ENCODE peak calls at places on chromosomes 16 and 17, in eight cellular contexts. One of them, this sample, is unnamed.

GRCh38 chr16:28106467-28106866 is 43.0 kb upstream of the GSG1L start:
- DNase-seq in heart left ventricle: no peak
- DNase-seq in uterus: no peak
- DNase-seq in NCI-H82: no peak
- DNase-seq in dorsolateral prefrontal cortex: no peak
- DNase-seq in stimulated activated CD8-positive, alpha-beta memory T cell treated with anti-CD3 and anti-CD28 coated beads, Interleukin-15, amount 100 ng/mL, for 24 hours: no peak
- DNase-seq in NCI-H1436: no peak
- DNase-seq in endodermal cell: peak
- DNase-seq in this sample: no peak

GRCh38 chr17:63702223-63702577 is 2.3 kb upstream of the LIMD2 start:
- DNase-seq in heart left ventricle: no peak
- DNase-seq in uterus: no peak
- DNase-seq in NCI-H82: no peak
- DNase-seq in dorsolateral prefrontal cortex: no peak
- DNase-seq in stimulated activated CD8-positive, alpha-beta memory T cell treated with anti-CD3 and anti-CD28 coated beads, Interleukin-15, amount 100 ng/mL, for 24 hours: no peak
- DNase-seq in NCI-H1436: peak
- DNase-seq in endodermal cell: no peak
- DNase-seq in this sample: no peak

GRCh38 chr17:74987909-74988711 is 678 bp downstream of the CDR2L start:
- DNase-seq in heart left ventricle: peak
- DNase-seq in uterus: peak
- DNase-seq in NCI-H82: peak
- DNase-seq in dorsolateral prefrontal cortex: peak
- DNase-seq in stimulated activated CD8-positive, alpha-beta memory T cell treated with anti-CD3 and anti-CD28 coated beads, Interleukin-15, amount 100 ng/mL, for 24 hours: no peak
- DNase-seq in NCI-H1436: peak
- DNase-seq in endodermal cell: peak
- DNase-seq in this sample: no peak

GRCh38 chr17:57523926-57524634 is 221.0 kb downstream of the CCDC182 start:
- DNase-seq in heart left ventricle: peak
- DNase-seq in uterus: no peak
- DNase-seq in NCI-H82: peak
- DNase-seq in dorsolateral prefrontal cortex: no peak
- DNase-seq in stimulated activated CD8-positive, alpha-beta memory T cell treated with anti-CD3 and anti-CD28 coated beads, Interleukin-15, amount 100 ng/mL, for 24 hours: no peak
- DNase-seq in NCI-H1436: peak
- DNase-seq in endodermal cell: no peak
- DNase-seq in this sample: no peak

GRCh38 chr16:2792945-2793344 is 5.3 kb upstream of the PRSS41 start:
- DNase-seq in heart left ventricle: no peak
- DNase-seq in uterus: no peak
- DNase-seq in NCI-H82: no peak
- DNase-seq in dorsolateral prefrontal cortex: no peak
- DNase-seq in stimulated activated CD8-positive, alpha-beta memory T cell treated with anti-CD3 and anti-CD28 coated beads, Interleukin-15, amount 100 ng/mL, for 24 hours: no peak
- DNase-seq in NCI-H1436: no peak
- DNase-seq in endodermal cell: no peak
- DNase-seq in this sample: no peak

GRCh38 chr17:44655983-44656700 is at the start of gene MEIOC:
- DNase-seq in heart left ventricle: no peak
- DNase-seq in uterus: no peak
- DNase-seq in NCI-H82: peak
- DNase-seq in dorsolateral prefrontal cortex: no peak
- DNase-seq in stimulated activated CD8-positive, alpha-beta memory T cell treated with anti-CD3 and anti-CD28 coated beads, Interleukin-15, amount 100 ng/mL, for 24 hours: peak
- DNase-seq in NCI-H1436: peak
- DNase-seq in endodermal cell: peak
- DNase-seq in this sample: no peak

GRCh38 chr16:47958726-47959125 is 197.1 kb downstream of the ABCC12 start:
- DNase-seq in heart left ventricle: no peak
- DNase-seq in uterus: no peak
- DNase-seq in NCI-H82: no peak
- DNase-seq in dorsolateral prefrontal cortex: no peak
- DNase-seq in stimulated activated CD8-positive, alpha-beta memory T cell treated with anti-CD3 and anti-CD28 coated beads, Interleukin-15, amount 100 ng/mL, for 24 hours: no peak
- DNase-seq in NCI-H1436: no peak
- DNase-seq in endodermal cell: no peak
- DNase-seq in this sample: no peak

GRCh38 chr17:77887464-77888241 is 70.8 kb upstream of the TNRC6C start:
- DNase-seq in heart left ventricle: peak
- DNase-seq in uterus: peak
- DNase-seq in NCI-H82: peak
- DNase-seq in dorsolateral prefrontal cortex: peak
- DNase-seq in stimulated activated CD8-positive, alpha-beta memory T cell treated with anti-CD3 and anti-CD28 coated beads, Interleukin-15, amount 100 ng/mL, for 24 hours: no peak
- DNase-seq in NCI-H1436: peak
- DNase-seq in endodermal cell: no peak
- DNase-seq in this sample: no peak

GRCh38 chr17:43753488-43754129 is 5.0 kb downstream of the SOST start:
- DNase-seq in heart left ventricle: no peak
- DNase-seq in uterus: no peak
- DNase-seq in NCI-H82: no peak
- DNase-seq in dorsolateral prefrontal cortex: no peak
- DNase-seq in stimulated activated CD8-positive, alpha-beta memory T cell treated with anti-CD3 and anti-CD28 coated beads, Interleukin-15, amount 100 ng/mL, for 24 hours: no peak
- DNase-seq in NCI-H1436: no peak
- DNase-seq in endodermal cell: no peak
- DNase-seq in this sample: no peak

GRCh38 chr16:23080747-23081146 is 68.5 kb downstream of the USP31 start:
- DNase-seq in heart left ventricle: no peak
- DNase-seq in uterus: no peak
- DNase-seq in NCI-H82: no peak
- DNase-seq in dorsolateral prefrontal cortex: no peak
- DNase-seq in stimulated activated CD8-positive, alpha-beta memory T cell treated with anti-CD3 and anti-CD28 coated beads, Interleukin-15, amount 100 ng/mL, for 24 hours: no peak
- DNase-seq in NCI-H1436: no peak
- DNase-seq in endodermal cell: no peak
- DNase-seq in this sample: no peak

GRCh38 chr16:53529529-53529928 is 26.5 kb upstream of the AKTIP start:
- DNase-seq in heart left ventricle: no peak
- DNase-seq in uterus: no peak
- DNase-seq in NCI-H82: no peak
- DNase-seq in dorsolateral prefrontal cortex: no peak
- DNase-seq in stimulated activated CD8-positive, alpha-beta memory T cell treated with anti-CD3 and anti-CD28 coated beads, Interleukin-15, amount 100 ng/mL, for 24 hours: no peak
- DNase-seq in NCI-H1436: peak
- DNase-seq in endodermal cell: no peak
- DNase-seq in this sample: no peak

GRCh38 chr16:70713342-70713741 is 27.5 kb upstream of the MTSS2 start:
- DNase-seq in heart left ventricle: no peak
- DNase-seq in uterus: no peak
- DNase-seq in NCI-H82: no peak
- DNase-seq in dorsolateral prefrontal cortex: no peak
- DNase-seq in stimulated activated CD8-positive, alpha-beta memory T cell treated with anti-CD3 and anti-CD28 coated beads, Interleukin-15, amount 100 ng/mL, for 24 hours: no peak
- DNase-seq in NCI-H1436: no peak
- DNase-seq in endodermal cell: no peak
- DNase-seq in this sample: no peak

GRCh38 chr16:57703416-57704010 is 8.9 kb downstream of the DRC7 start:
- DNase-seq in heart left ventricle: no peak
- DNase-seq in uterus: no peak
- DNase-seq in NCI-H82: no peak
- DNase-seq in dorsolateral prefrontal cortex: no peak
- DNase-seq in stimulated activated CD8-positive, alpha-beta memory T cell treated with anti-CD3 and anti-CD28 coated beads, Interleukin-15, amount 100 ng/mL, for 24 hours: no peak
- DNase-seq in NCI-H1436: no peak
- DNase-seq in endodermal cell: no peak
- DNase-seq in this sample: no peak

GRCh38 chr16:84647830-84648594 is at the start of gene KLHL36:
- DNase-seq in heart left ventricle: peak
- DNase-seq in uterus: peak
- DNase-seq in NCI-H82: peak
- DNase-seq in dorsolateral prefrontal cortex: peak
- DNase-seq in stimulated activated CD8-positive, alpha-beta memory T cell treated with anti-CD3 and anti-CD28 coated beads, Interleukin-15, amount 100 ng/mL, for 24 hours: peak
- DNase-seq in NCI-H1436: peak
- DNase-seq in endodermal cell: peak
- DNase-seq in this sample: no peak

GRCh38 chr16:20612551-20613470 is 36.6 kb upstream of the ACSM2B start:
- DNase-seq in heart left ventricle: peak
- DNase-seq in uterus: peak
- DNase-seq in NCI-H82: no peak
- DNase-seq in dorsolateral prefrontal cortex: no peak
- DNase-seq in stimulated activated CD8-positive, alpha-beta memory T cell treated with anti-CD3 and anti-CD28 coated beads, Interleukin-15, amount 100 ng/mL, for 24 hours: no peak
- DNase-seq in NCI-H1436: no peak
- DNase-seq in endodermal cell: no peak
- DNase-seq in this sample: no peak

GRCh38 chr16:11742041-11742535 is 569 bp downstream of the TXNDC11 start:
- DNase-seq in heart left ventricle: peak
- DNase-seq in uterus: peak
- DNase-seq in NCI-H82: peak
- DNase-seq in dorsolateral prefrontal cortex: no peak
- DNase-seq in stimulated activated CD8-positive, alpha-beta memory T cell treated with anti-CD3 and anti-CD28 coated beads, Interleukin-15, amount 100 ng/mL, for 24 hours: peak
- DNase-seq in NCI-H1436: peak
- DNase-seq in endodermal cell: peak
- DNase-seq in this sample: peak

GRCh38 chr16:88296437-88297177 is 86.2 kb upstream of the ZNF469 start:
- DNase-seq in heart left ventricle: peak
- DNase-seq in uterus: no peak
- DNase-seq in NCI-H82: no peak
- DNase-seq in dorsolateral prefrontal cortex: no peak
- DNase-seq in stimulated activated CD8-positive, alpha-beta memory T cell treated with anti-CD3 and anti-CD28 coated beads, Interleukin-15, amount 100 ng/mL, for 24 hours: no peak
- DNase-seq in NCI-H1436: no peak
- DNase-seq in endodermal cell: peak
- DNase-seq in this sample: no peak

GRCh38 chr16:11058820-11059219 is 114.5 kb downstream of the CLEC16A start:
- DNase-seq in heart left ventricle: no peak
- DNase-seq in uterus: no peak
- DNase-seq in NCI-H82: no peak
- DNase-seq in dorsolateral prefrontal cortex: no peak
- DNase-seq in stimulated activated CD8-positive, alpha-beta memory T cell treated with anti-CD3 and anti-CD28 coated beads, Interleukin-15, amount 100 ng/mL, for 24 hours: no peak
- DNase-seq in NCI-H1436: no peak
- DNase-seq in endodermal cell: no peak
- DNase-seq in this sample: no peak

GRCh38 chr17:66952681-66953638 is 11.5 kb upstream of the CACNG4 start:
- DNase-seq in heart left ventricle: no peak
- DNase-seq in uterus: no peak
- DNase-seq in NCI-H82: no peak
- DNase-seq in dorsolateral prefrontal cortex: no peak
- DNase-seq in stimulated activated CD8-positive, alpha-beta memory T cell treated with anti-CD3 and anti-CD28 coated beads, Interleukin-15, amount 100 ng/mL, for 24 hours: no peak
- DNase-seq in NCI-H1436: no peak
- DNase-seq in endodermal cell: peak
- DNase-seq in this sample: no peak

GRCh38 chr16:340370-341091 is 12.0 kb downstream of the AXIN1 start:
- DNase-seq in heart left ventricle: peak
- DNase-seq in uterus: no peak
- DNase-seq in NCI-H82: no peak
- DNase-seq in dorsolateral prefrontal cortex: no peak
- DNase-seq in stimulated activated CD8-positive, alpha-beta memory T cell treated with anti-CD3 and anti-CD28 coated beads, Interleukin-15, amount 100 ng/mL, for 24 hours: no peak
- DNase-seq in NCI-H1436: no peak
- DNase-seq in endodermal cell: no peak
- DNase-seq in this sample: no peak

GRCh38 chr17:9729034-9729650 is 62.2 kb downstream of the DHRS7C start:
- DNase-seq in heart left ventricle: no peak
- DNase-seq in uterus: no peak
- DNase-seq in NCI-H82: peak
- DNase-seq in dorsolateral prefrontal cortex: no peak
- DNase-seq in stimulated activated CD8-positive, alpha-beta memory T cell treated with anti-CD3 and anti-CD28 coated beads, Interleukin-15, amount 100 ng/mL, for 24 hours: no peak
- DNase-seq in NCI-H1436: peak
- DNase-seq in endodermal cell: peak
- DNase-seq in this sample: no peak

GRCh38 chr16:2388875-2389433 is 40.3 kb upstream of the CCNF start:
- DNase-seq in heart left ventricle: no peak
- DNase-seq in uterus: no peak
- DNase-seq in NCI-H82: no peak
- DNase-seq in dorsolateral prefrontal cortex: no peak
- DNase-seq in stimulated activated CD8-positive, alpha-beta memory T cell treated with anti-CD3 and anti-CD28 coated beads, Interleukin-15, amount 100 ng/mL, for 24 hours: no peak
- DNase-seq in NCI-H1436: no peak
- DNase-seq in endodermal cell: no peak
- DNase-seq in this sample: no peak

GRCh38 chr17:74514632-74515035 is 16.6 kb downstream of the CD300LB start:
- DNase-seq in heart left ventricle: no peak
- DNase-seq in uterus: no peak
- DNase-seq in NCI-H82: peak
- DNase-seq in dorsolateral prefrontal cortex: no peak
- DNase-seq in stimulated activated CD8-positive, alpha-beta memory T cell treated with anti-CD3 and anti-CD28 coated beads, Interleukin-15, amount 100 ng/mL, for 24 hours: no peak
- DNase-seq in NCI-H1436: no peak
- DNase-seq in endodermal cell: no peak
- DNase-seq in this sample: no peak

GRCh38 chr17:72502111-72502939 is 381.5 kb downstream of the SOX9 start:
- DNase-seq in heart left ventricle: no peak
- DNase-seq in uterus: no peak
- DNase-seq in NCI-H82: no peak
- DNase-seq in dorsolateral prefrontal cortex: no peak
- DNase-seq in stimulated activated CD8-positive, alpha-beta memory T cell treated with anti-CD3 and anti-CD28 coated beads, Interleukin-15, amount 100 ng/mL, for 24 hours: no peak
- DNase-seq in NCI-H1436: no peak
- DNase-seq in endodermal cell: peak
- DNase-seq in this sample: no peak

GRCh38 chr17:31319253-31319661 is 2.2 kb downstream of the EVI2A start:
- DNase-seq in heart left ventricle: no peak
- DNase-seq in uterus: no peak
- DNase-seq in NCI-H82: no peak
- DNase-seq in dorsolateral prefrontal cortex: no peak
- DNase-seq in stimulated activated CD8-positive, alpha-beta memory T cell treated with anti-CD3 and anti-CD28 coated beads, Interleukin-15, amount 100 ng/mL, for 24 hours: no peak
- DNase-seq in NCI-H1436: no peak
- DNase-seq in endodermal cell: no peak
- DNase-seq in this sample: peak

GRCh38 chr16:4263504-4264436 is 9.1 kb downstream of the TFAP4 start:
- DNase-seq in heart left ventricle: peak
- DNase-seq in uterus: peak
- DNase-seq in NCI-H82: peak
- DNase-seq in dorsolateral prefrontal cortex: no peak
- DNase-seq in stimulated activated CD8-positive, alpha-beta memory T cell treated with anti-CD3 and anti-CD28 coated beads, Interleukin-15, amount 100 ng/mL, for 24 hours: no peak
- DNase-seq in NCI-H1436: no peak
- DNase-seq in endodermal cell: peak
- DNase-seq in this sample: no peak

GRCh38 chr17:7336240-7337175 is at the start of gene ACAP1:
- DNase-seq in heart left ventricle: peak
- DNase-seq in uterus: no peak
- DNase-seq in NCI-H82: no peak
- DNase-seq in dorsolateral prefrontal cortex: no peak
- DNase-seq in stimulated activated CD8-positive, alpha-beta memory T cell treated with anti-CD3 and anti-CD28 coated beads, Interleukin-15, amount 100 ng/mL, for 24 hours: peak
- DNase-seq in NCI-H1436: no peak
- DNase-seq in endodermal cell: peak
- DNase-seq in this sample: peak

GRCh38 chr16:57147381-57148191 is 38.3 kb downstream of the PSME3IP1 start:
- DNase-seq in heart left ventricle: no peak
- DNase-seq in uterus: no peak
- DNase-seq in NCI-H82: no peak
- DNase-seq in dorsolateral prefrontal cortex: no peak
- DNase-seq in stimulated activated CD8-positive, alpha-beta memory T cell treated with anti-CD3 and anti-CD28 coated beads, Interleukin-15, amount 100 ng/mL, for 24 hours: no peak
- DNase-seq in NCI-H1436: no peak
- DNase-seq in endodermal cell: peak
- DNase-seq in this sample: peak

GRCh38 chr17:42843358-42843934 is 934 bp upstream of the AOC2 start:
- DNase-seq in heart left ventricle: no peak
- DNase-seq in uterus: no peak
- DNase-seq in NCI-H82: peak
- DNase-seq in dorsolateral prefrontal cortex: no peak
- DNase-seq in stimulated activated CD8-positive, alpha-beta memory T cell treated with anti-CD3 and anti-CD28 coated beads, Interleukin-15, amount 100 ng/mL, for 24 hours: no peak
- DNase-seq in NCI-H1436: peak
- DNase-seq in endodermal cell: peak
- DNase-seq in this sample: no peak

GRCh38 chr17:35312790-35313711 is 60.4 kb downstream of the SLFN11 start:
- DNase-seq in heart left ventricle: peak
- DNase-seq in uterus: peak
- DNase-seq in NCI-H82: peak
- DNase-seq in dorsolateral prefrontal cortex: no peak
- DNase-seq in stimulated activated CD8-positive, alpha-beta memory T cell treated with anti-CD3 and anti-CD28 coated beads, Interleukin-15, amount 100 ng/mL, for 24 hours: peak
- DNase-seq in NCI-H1436: peak
- DNase-seq in endodermal cell: peak
- DNase-seq in this sample: peak

GRCh38 chr16:50210266-50211038 is 55.9 kb upstream of the ADCY7 start:
- DNase-seq in heart left ventricle: peak
- DNase-seq in uterus: peak
- DNase-seq in NCI-H82: peak
- DNase-seq in dorsolateral prefrontal cortex: peak
- DNase-seq in stimulated activated CD8-positive, alpha-beta memory T cell treated with anti-CD3 and anti-CD28 coated beads, Interleukin-15, amount 100 ng/mL, for 24 hours: no peak
- DNase-seq in NCI-H1436: peak
- DNase-seq in endodermal cell: peak
- DNase-seq in this sample: no peak

GRCh38 chr17:15998031-15998574 is 1.4 kb downstream of the ZSWIM7 start:
- DNase-seq in heart left ventricle: no peak
- DNase-seq in uterus: no peak
- DNase-seq in NCI-H82: no peak
- DNase-seq in dorsolateral prefrontal cortex: no peak
- DNase-seq in stimulated activated CD8-positive, alpha-beta memory T cell treated with anti-CD3 and anti-CD28 coated beads, Interleukin-15, amount 100 ng/mL, for 24 hours: no peak
- DNase-seq in NCI-H1436: no peak
- DNase-seq in endodermal cell: no peak
- DNase-seq in this sample: no peak

GRCh38 chr16:68884867-68885266 is 41.5 kb downstream of the TANGO6 start:
- DNase-seq in heart left ventricle: no peak
- DNase-seq in uterus: no peak
- DNase-seq in NCI-H82: no peak
- DNase-seq in dorsolateral prefrontal cortex: no peak
- DNase-seq in stimulated activated CD8-positive, alpha-beta memory T cell treated with anti-CD3 and anti-CD28 coated beads, Interleukin-15, amount 100 ng/mL, for 24 hours: no peak
- DNase-seq in NCI-H1436: no peak
- DNase-seq in endodermal cell: no peak
- DNase-seq in this sample: no peak

GRCh38 chr16:14309001-14309886 is 238.1 kb downstream of the MRTFB start:
- DNase-seq in heart left ventricle: peak
- DNase-seq in uterus: no peak
- DNase-seq in NCI-H82: no peak
- DNase-seq in dorsolateral prefrontal cortex: no peak
- DNase-seq in stimulated activated CD8-positive, alpha-beta memory T cell treated with anti-CD3 and anti-CD28 coated beads, Interleukin-15, amount 100 ng/mL, for 24 hours: no peak
- DNase-seq in NCI-H1436: no peak
- DNase-seq in endodermal cell: peak
- DNase-seq in this sample: no peak